ENCODE peak calls at places on chromosomes 7 and 10, in ten cellular contexts. One of them, this sample, is unnamed.

GRCh38 chr7:137747359-137748031 is 99.3 kb downstream of the DGKI start:
- DNase-seq in tibial artery: no peak
- DNase-seq in prostate gland: no peak
- DNase-seq in trophoblast cell: no peak
- DNase-seq in astrocyte: no peak
- DNase-seq in BE2C: no peak
- DNase-seq in GM23248: peak; percentile 30
- DNase-seq in A549: no peak
- DNase-seq in colonic mucosa: no peak
- DNase-seq in fibroblast of lung: no peak
- DNase-seq in this sample: no peak

GRCh38 chr10:33643042-33643441 is 308.6 kb upstream of the NRP1 start:
- DNase-seq in colonic mucosa: no peak
- DNase-seq in BE2C: no peak
- DNase-seq in A549: no peak
- DNase-seq in prostate gland: no peak
- DNase-seq in astrocyte: peak; percentile 84
- DNase-seq in GM23248: peak; percentile 85
- DNase-seq in trophoblast cell: no peak
- DNase-seq in tibial artery: no peak
- DNase-seq in fibroblast of lung: peak; percentile 88
- DNase-seq in this sample: no peak

GRCh38 chr10:9140373-9140772 is 1085.9 kb downstream of the GATA3 start:
- DNase-seq in prostate gland: no peak
- DNase-seq in astrocyte: peak; percentile 1
- DNase-seq in BE2C: no peak
- DNase-seq in colonic mucosa: no peak
- DNase-seq in tibial artery: no peak
- DNase-seq in GM23248: no peak
- DNase-seq in A549: no peak
- DNase-seq in trophoblast cell: no peak
- DNase-seq in fibroblast of lung: peak; percentile 2
- DNase-seq in this sample: no peak

GRCh38 chr7:105399043-105399725 is 10.5 kb upstream of the SRPK2 start:
- DNase-seq in A549: peak; percentile 32
- DNase-seq in BE2C: no peak
- DNase-seq in fibroblast of lung: peak; percentile 33
- DNase-seq in tibial artery: no peak
- DNase-seq in GM23248: peak; percentile 53
- DNase-seq in prostate gland: no peak
- DNase-seq in trophoblast cell: no peak
- DNase-seq in astrocyte: peak; percentile 13
- DNase-seq in colonic mucosa: no peak
- DNase-seq in this sample: no peak

GRCh38 chr7:47967708-47968107 is 11.7 kb downstream of the HUS1 start:
- DNase-seq in colonic mucosa: no peak
- DNase-seq in tibial artery: no peak
- DNase-seq in fibroblast of lung: no peak
- DNase-seq in BE2C: no peak
- DNase-seq in astrocyte: no peak
- DNase-seq in prostate gland: no peak
- DNase-seq in GM23248: no peak
- DNase-seq in A549: no peak
- DNase-seq in trophoblast cell: no peak
- DNase-seq in this sample: no peak

GRCh38 chr10:50621981-50622496 is 1.7 kb downstream of the SGMS1 start:
- DNase-seq in prostate gland: peak; percentile 99
- DNase-seq in astrocyte: peak; percentile 91
- DNase-seq in BE2C: peak; percentile 82
- DNase-seq in A549: peak; percentile 85
- DNase-seq in tibial artery: peak; percentile 99
- DNase-seq in colonic mucosa: peak; percentile 96
- DNase-seq in fibroblast of lung: peak; percentile 93
- DNase-seq in trophoblast cell: peak; percentile 47
- DNase-seq in GM23248: peak; percentile 95
- DNase-seq in this sample: peak; percentile 95

GRCh38 chr7:155861480-155861868 is 49.2 kb upstream of the SHH start:
- DNase-seq in astrocyte: no peak
- DNase-seq in tibial artery: no peak
- DNase-seq in GM23248: no peak
- DNase-seq in colonic mucosa: peak; percentile 16
- DNase-seq in A549: peak; percentile 42
- DNase-seq in trophoblast cell: no peak
- DNase-seq in BE2C: no peak
- DNase-seq in prostate gland: no peak
- DNase-seq in fibroblast of lung: no peak
- DNase-seq in this sample: no peak

GRCh38 chr7:12949060-12950045 is 261.9 kb downstream of the ARL4A start:
- DNase-seq in astrocyte: peak; percentile 18
- DNase-seq in GM23248: no peak
- DNase-seq in fibroblast of lung: peak; percentile 35
- DNase-seq in A549: no peak
- DNase-seq in colonic mucosa: no peak
- DNase-seq in prostate gland: peak; percentile 13
- DNase-seq in tibial artery: no peak
- DNase-seq in trophoblast cell: no peak
- DNase-seq in BE2C: no peak
- DNase-seq in this sample: no peak

GRCh38 chr7:51033722-51034530 is 251.2 kb upstream of the GRB10 start:
- DNase-seq in tibial artery: no peak
- DNase-seq in A549: no peak
- DNase-seq in prostate gland: no peak
- DNase-seq in BE2C: no peak
- DNase-seq in GM23248: no peak
- DNase-seq in trophoblast cell: no peak
- DNase-seq in astrocyte: no peak
- DNase-seq in fibroblast of lung: no peak
- DNase-seq in colonic mucosa: no peak
- DNase-seq in this sample: no peak

GRCh38 chr7:93559624-93560491 is 14.7 kb downstream of the CALCR start:
- DNase-seq in colonic mucosa: no peak
- DNase-seq in BE2C: no peak
- DNase-seq in fibroblast of lung: no peak
- DNase-seq in tibial artery: no peak
- DNase-seq in astrocyte: no peak
- DNase-seq in GM23248: no peak
- DNase-seq in trophoblast cell: no peak
- DNase-seq in A549: no peak
- DNase-seq in prostate gland: no peak
- DNase-seq in this sample: no peak

GRCh38 chr10:117134084-117135025 is 3.7 kb downstream of the VAX1 start:
- DNase-seq in GM23248: peak; percentile 41
- DNase-seq in trophoblast cell: peak; percentile 10
- DNase-seq in astrocyte: no peak
- DNase-seq in prostate gland: no peak
- DNase-seq in BE2C: no peak
- DNase-seq in A549: no peak
- DNase-seq in colonic mucosa: no peak
- DNase-seq in tibial artery: no peak
- DNase-seq in fibroblast of lung: no peak
- DNase-seq in this sample: no peak

GRCh38 chr7:82284936-82285519 is 158.5 kb downstream of the CACNA2D1 start:
- DNase-seq in tibial artery: no peak
- DNase-seq in prostate gland: no peak
- DNase-seq in astrocyte: no peak
- DNase-seq in BE2C: no peak
- DNase-seq in fibroblast of lung: no peak
- DNase-seq in A549: no peak
- DNase-seq in colonic mucosa: no peak
- DNase-seq in GM23248: no peak
- DNase-seq in trophoblast cell: no peak
- DNase-seq in this sample: no peak

GRCh38 chr10:77269163-77269562 is 368.4 kb downstream of the KCNMA1 start:
- DNase-seq in fibroblast of lung: no peak
- DNase-seq in BE2C: no peak
- DNase-seq in tibial artery: no peak
- DNase-seq in colonic mucosa: no peak
- DNase-seq in astrocyte: no peak
- DNase-seq in GM23248: no peak
- DNase-seq in A549: no peak
- DNase-seq in prostate gland: no peak
- DNase-seq in trophoblast cell: no peak
- DNase-seq in this sample: no peak

DNA sequence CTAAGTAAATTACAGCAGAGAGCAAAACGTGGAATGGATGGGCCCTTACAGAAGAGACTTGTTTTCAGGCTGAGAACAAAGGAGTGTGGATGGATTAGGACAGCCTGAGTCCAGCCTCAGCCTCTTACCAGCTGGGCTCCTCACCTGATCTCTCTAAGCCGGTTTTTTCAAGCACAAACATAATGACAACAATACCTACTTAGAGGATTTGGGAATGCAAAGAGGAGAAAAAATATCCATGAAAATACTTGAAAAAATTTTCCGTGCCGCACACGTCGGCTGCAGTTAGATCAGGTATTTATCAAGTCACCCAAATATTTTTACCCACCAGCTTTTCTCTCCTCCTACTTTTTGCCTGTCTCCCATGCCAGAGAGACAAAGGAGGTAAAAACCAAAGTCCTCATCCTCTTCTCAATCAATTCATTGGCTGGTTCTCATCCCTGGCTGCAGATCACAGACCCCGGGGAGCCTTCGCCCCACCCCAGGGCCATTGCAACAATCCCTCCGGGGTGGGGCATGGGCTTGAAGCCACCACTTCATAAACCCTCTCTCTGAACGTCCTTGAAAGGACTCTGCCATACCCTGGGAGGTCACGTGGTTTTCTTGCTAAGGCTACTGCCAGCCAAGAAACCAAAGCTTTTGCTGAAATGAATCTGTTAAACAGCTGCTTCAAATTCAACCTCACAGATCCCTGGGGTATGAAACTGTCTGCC is 29.7 kb upstream of the GTF2I start:
- DNase-seq in A549: no peak
- DNase-seq in trophoblast cell: no peak
- DNase-seq in prostate gland: peak; percentile 46
- DNase-seq in BE2C: peak; percentile 46
- DNase-seq in GM23248: peak; percentile 69
- DNase-seq in colonic mucosa: peak; percentile 57
- DNase-seq in astrocyte: no peak
- DNase-seq in tibial artery: no peak
- DNase-seq in fibroblast of lung: peak; percentile 42
- DNase-seq in this sample: peak; percentile 66
- H3K4me3 ChIP-seq in A549: no peak overlapping the region
- H3K4me3 ChIP-seq in trophoblast cell: no peak overlapping the region
- H3K4me3 ChIP-seq in prostate gland: no peak overlapping the region
- H3K4me3 ChIP-seq in BE2C: no peak overlapping the region
- H3K4me3 ChIP-seq in GM23248: peak overlapping the region; percentile 9
- H3K4me3 ChIP-seq in colonic mucosa: no peak overlapping the region
- H3K4me3 ChIP-seq in astrocyte: no peak overlapping the region
- H3K4me3 ChIP-seq in tibial artery: no peak overlapping the region
- H3K4me3 ChIP-seq in fibroblast of lung: no peak overlapping the region
- H3K4me3 ChIP-seq in this sample: no peak overlapping the region

GRCh38 chr10:17005621-17006566 is 123.7 kb downstream of the CUBN start:
- DNase-seq in GM23248: peak; percentile 59
- DNase-seq in A549: no peak
- DNase-seq in BE2C: no peak
- DNase-seq in prostate gland: no peak
- DNase-seq in astrocyte: no peak
- DNase-seq in tibial artery: no peak
- DNase-seq in colonic mucosa: no peak
- DNase-seq in trophoblast cell: no peak
- DNase-seq in fibroblast of lung: peak; percentile 45
- DNase-seq in this sample: no peak

GRCh38 chr10:17009228-17009700 is 120.3 kb downstream of the CUBN start:
- DNase-seq in GM23248: peak; percentile 88
- DNase-seq in colonic mucosa: no peak
- DNase-seq in tibial artery: peak; percentile 42
- DNase-seq in prostate gland: no peak
- DNase-seq in fibroblast of lung: peak; percentile 85
- DNase-seq in astrocyte: peak; percentile 72
- DNase-seq in BE2C: no peak
- DNase-seq in trophoblast cell: no peak
- DNase-seq in A549: no peak
- DNase-seq in this sample: no peak

GRCh38 chr10:17007381-17007780 is 122.2 kb downstream of the CUBN start:
- DNase-seq in BE2C: no peak
- DNase-seq in trophoblast cell: no peak
- DNase-seq in astrocyte: no peak
- DNase-seq in colonic mucosa: no peak
- DNase-seq in GM23248: no peak
- DNase-seq in prostate gland: no peak
- DNase-seq in A549: no peak
- DNase-seq in tibial artery: no peak
- DNase-seq in fibroblast of lung: peak; percentile 31
- DNase-seq in this sample: no peak

GRCh38 chr10:17006631-17007161 is 122.9 kb downstream of the CUBN start:
- DNase-seq in A549: no peak
- DNase-seq in prostate gland: peak; percentile 16
- DNase-seq in BE2C: no peak
- DNase-seq in GM23248: peak; percentile 36
- DNase-seq in colonic mucosa: no peak
- DNase-seq in trophoblast cell: no peak
- DNase-seq in tibial artery: no peak
- DNase-seq in astrocyte: peak; percentile 68
- DNase-seq in fibroblast of lung: peak; percentile 74
- DNase-seq in this sample: no peak

DNA sequence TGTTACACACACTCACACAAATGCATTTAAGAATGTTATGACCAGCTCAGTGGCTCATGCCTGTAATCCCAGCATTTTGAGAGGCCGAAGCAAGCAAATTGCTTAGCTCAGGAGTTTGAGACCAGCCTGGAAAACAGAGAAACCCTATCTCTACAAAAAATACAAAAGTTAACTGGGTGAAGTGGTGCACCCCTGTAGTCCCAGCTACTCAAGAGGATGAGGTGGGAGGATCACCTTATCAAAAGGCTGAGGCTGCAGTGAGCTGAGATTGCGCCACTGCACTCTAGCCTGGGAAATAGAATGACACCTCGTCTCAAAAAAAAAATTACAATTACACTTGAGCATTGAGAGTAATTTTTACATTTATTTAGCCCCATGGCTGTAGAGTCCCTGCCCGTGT is 121.8 kb downstream of the CUBN start:
- DNase-seq in astrocyte: no peak
- DNase-seq in BE2C: no peak
- DNase-seq in tibial artery: no peak
- DNase-seq in fibroblast of lung: no peak
- DNase-seq in GM23248: no peak
- DNase-seq in A549: no peak
- DNase-seq in trophoblast cell: no peak
- DNase-seq in colonic mucosa: no peak
- DNase-seq in prostate gland: no peak
- DNase-seq in this sample: no peak
- H3K4me3 ChIP-seq in astrocyte: no peak overlapping the region
- H3K4me3 ChIP-seq in BE2C: no peak overlapping the region
- H3K4me3 ChIP-seq in tibial artery: no peak overlapping the region
- H3K4me3 ChIP-seq in fibroblast of lung: no peak overlapping the region
- H3K4me3 ChIP-seq in GM23248: no peak overlapping the region
- H3K4me3 ChIP-seq in A549: no peak overlapping the region
- H3K4me3 ChIP-seq in trophoblast cell: no peak overlapping the region
- H3K4me3 ChIP-seq in colonic mucosa: no peak overlapping the region
- H3K4me3 ChIP-seq in prostate gland: no peak overlapping the region
- H3K4me3 ChIP-seq in this sample: no peak overlapping the region

GRCh38 chr10:27621441-27621840 is 117.3 kb downstream of the RAB18 start:
- DNase-seq in astrocyte: peak; percentile 42
- DNase-seq in colonic mucosa: no peak
- DNase-seq in fibroblast of lung: peak; percentile 60
- DNase-seq in tibial artery: no peak
- DNase-seq in GM23248: peak; percentile 81
- DNase-seq in BE2C: no peak
- DNase-seq in trophoblast cell: peak; percentile 30
- DNase-seq in A549: no peak
- DNase-seq in prostate gland: no peak
- DNase-seq in this sample: no peak
- H3K4me3 ChIP-seq in astrocyte: no peak overlapping the region
- H3K4me3 ChIP-seq in colonic mucosa: no peak overlapping the region
- H3K4me3 ChIP-seq in fibroblast of lung: no peak overlapping the region
- H3K4me3 ChIP-seq in tibial artery: peak overlapping the region; percentile 1
- H3K4me3 ChIP-seq in GM23248: peak overlapping the region; percentile 44
- H3K4me3 ChIP-seq in BE2C: no peak overlapping the region
- H3K4me3 ChIP-seq in trophoblast cell: no peak overlapping the region
- H3K4me3 ChIP-seq in A549: no peak overlapping the region
- H3K4me3 ChIP-seq in prostate gland: no peak overlapping the region
- H3K4me3 ChIP-seq in this sample: no peak overlapping the region

GRCh38 chr10:69421611-69422308 is 5.0 kb upstream of the TACR2 start:
- DNase-seq in A549: no peak
- DNase-seq in BE2C: no peak
- DNase-seq in fibroblast of lung: no peak
- DNase-seq in GM23248: peak; percentile 32
- DNase-seq in tibial artery: no peak
- DNase-seq in colonic mucosa: no peak
- DNase-seq in trophoblast cell: no peak
- DNase-seq in astrocyte: no peak
- DNase-seq in prostate gland: peak; percentile 32
- DNase-seq in this sample: peak; percentile 64
- H3K4me3 ChIP-seq in A549: no peak overlapping the region
- H3K4me3 ChIP-seq in BE2C: no peak overlapping the region
- H3K4me3 ChIP-seq in fibroblast of lung: no peak overlapping the region
- H3K4me3 ChIP-seq in GM23248: no peak overlapping the region
- H3K4me3 ChIP-seq in tibial artery: no peak overlapping the region
- H3K4me3 ChIP-seq in colonic mucosa: no peak overlapping the region
- H3K4me3 ChIP-seq in trophoblast cell: no peak overlapping the region
- H3K4me3 ChIP-seq in astrocyte: no peak overlapping the region
- H3K4me3 ChIP-seq in prostate gland: no peak overlapping the region
- H3K4me3 ChIP-seq in this sample: no peak overlapping the region